ENCODE peak calls at places on chromosomes 7 and 10, in five cellular contexts. J is WERI-Rb-1, K is neural progenitor cell, M is colonic mucosa, F is Peyer's patch. Q is an unnamed sample.

GRCh38 chr10:112115781-112116385 is 67.7 kb downstream of the GPAM start:
- DNase-seq in J (peak), K (peak), M (peak), F (no peak), Q (no peak)

GRCh38 chr10:79137826-79138225 is 69.1 kb downstream of the ZMIZ1 start:
- DNase-seq in J (no peak), K (no peak), M (no peak), F (peak), Q (no peak)

GRCh38 chr10:106942035-106942662 is 222.4 kb downstream of the SORCS1 start:
- DNase-seq in J (no peak), K (no peak), M (no peak), F (no peak), Q (no peak)

GRCh38 chr7:82056282-82056681 is 286.4 kb upstream of the HGF start:
- DNase-seq in J (no peak), K (no peak), M (no peak), F (no peak), Q (no peak)

GRCh38 chr7:153543232-153543631 is 509.0 kb upstream of the DPP6 start:
- DNase-seq in J (no peak), K (no peak), M (no peak), F (no peak), Q (no peak)

GRCh38 chr7:133888061-133888930 is 238.8 kb upstream of the LRGUK start:
- DNase-seq in J (no peak), K (no peak), M (no peak), F (no peak), Q (no peak)

GRCh38 chr7:111529507-111530355 is 32.6 kb downstream of the IMMP2L start:
- DNase-seq in J (no peak), K (no peak), M (no peak), F (no peak), Q (peak)

GRCh38 chr10:38072552-38072951 is 21.6 kb upstream of the ZNF37A start:
- DNase-seq in J (no peak), K (no peak), M (no peak), F (no peak), Q (no peak)

GRCh38 chr10:129916506-129916995 is 47.5 kb downstream of the EBF3 start:
- DNase-seq in J (no peak), K (no peak), M (no peak), F (no peak), Q (no peak)

GRCh38 chr10:77680811-77681210 is 43.2 kb upstream of the KCNMA1 start:
- DNase-seq in J (no peak), K (no peak), M (no peak), F (no peak), Q (no peak)

GRCh38 chr7:42914009-42914725 is 2.3 kb upstream of the C7orf25 start:
- DNase-seq in J (no peak), K (no peak), M (no peak), F (no peak), Q (no peak)

GRCh38 chr7:153022796-153023592 is 263.4 kb downstream of the ACTR3B start:
- DNase-seq in J (no peak), K (peak), M (no peak), F (no peak), Q (no peak)

GRCh38 chr10:46106410-46107255 is 60.6 kb upstream of the MSMB start:
- DNase-seq in J (peak), K (peak), M (peak), F (peak), Q (no peak)

GRCh38 chr10:132869621-132870020 is 72.7 kb downstream of the CFAP46 start:
- DNase-seq in J (no peak), K (no peak), M (no peak), F (no peak), Q (no peak)

GRCh38 chr7:2006231-2006771 is 226.4 kb downstream of the MAD1L1 start:
- DNase-seq in J (no peak), K (no peak), M (no peak), F (no peak), Q (no peak)

GRCh38 chr7:74038194-74038961 is 10.4 kb downstream of the ELN start:
- DNase-seq in J (no peak), K (no peak), M (no peak), F (no peak), Q (no peak)

GRCh38 chr7:156017431-156017830 is 205.2 kb upstream of the SHH start:
- DNase-seq in J (no peak), K (no peak), M (no peak), F (no peak), Q (no peak)

GRCh38 chr7:129702316-129702715 is 90.8 kb downstream of the NRF1 start:
- DNase-seq in J (no peak), K (no peak), M (no peak), F (no peak), Q (no peak)

GRCh38 chr7:102933763-102934162 is 21.0 kb downstream of the LRRC17 start:
- DNase-seq in J (no peak), K (peak), M (peak), F (no peak), Q (peak)

GRCh38 chr10:42933454-42934340 is 143.2 kb upstream of the RET start:
- DNase-seq in J (no peak), K (peak), M (peak), F (no peak), Q (no peak)

GRCh38 chr7:13603661-13604060 is 385.8 kb downstream of the ETV1 start:
- DNase-seq in J (no peak), K (no peak), M (no peak), F (no peak), Q (no peak)

GRCh38 chr7:2923886-2924574 is 79.9 kb upstream of the GNA12 start:
- DNase-seq in J (no peak), K (no peak), M (no peak), F (no peak), Q (no peak)

GRCh38 chr7:47153571-47153970 is 428.3 kb downstream of the TNS3 start:
- DNase-seq in J (no peak), K (peak), M (no peak), F (no peak), Q (no peak)

GRCh38 chr10:5546891-5547683 is 22.3 kb downstream of the CALML3 start:
- DNase-seq in J (no peak), K (no peak), M (peak), F (no peak), Q (no peak)

GRCh38 chr10:44201656-44202055 is 183.2 kb downstream of the CXCL12 start:
- DNase-seq in J (no peak), K (no peak), M (no peak), F (no peak), Q (no peak)

GRCh38 chr7:68038621-68039314 is 1042.1 kb downstream of the TYW1 start:
- DNase-seq in J (no peak), K (no peak), M (no peak), F (no peak), Q (peak)

GRCh38 chr7:41003031-41003925 is 699.6 kb downstream of the INHBA start:
- DNase-seq in J (peak), K (peak), M (peak), F (no peak), Q (no peak)

GRCh38 chr10:29691564-29692064 is 56.8 kb upstream of the SVIL start:
- DNase-seq in J (peak), K (no peak), M (no peak), F (no peak), Q (no peak)

GRCh38 chr10:71045188-71045841 is 156.9 kb upstream of the PCBD1 start:
- DNase-seq in J (no peak), K (no peak), M (no peak), F (no peak), Q (no peak)

GRCh38 chr10:70457759-70458305 is 16.4 kb upstream of the NODAL start:
- DNase-seq in J (no peak), K (no peak), M (no peak), F (no peak), Q (no peak)

GRCh38 chr10:110137142-110137545 is 70.3 kb upstream of the MXI1 start:
- DNase-seq in J (no peak), K (peak), M (no peak), F (no peak), Q (peak)

DNA sequence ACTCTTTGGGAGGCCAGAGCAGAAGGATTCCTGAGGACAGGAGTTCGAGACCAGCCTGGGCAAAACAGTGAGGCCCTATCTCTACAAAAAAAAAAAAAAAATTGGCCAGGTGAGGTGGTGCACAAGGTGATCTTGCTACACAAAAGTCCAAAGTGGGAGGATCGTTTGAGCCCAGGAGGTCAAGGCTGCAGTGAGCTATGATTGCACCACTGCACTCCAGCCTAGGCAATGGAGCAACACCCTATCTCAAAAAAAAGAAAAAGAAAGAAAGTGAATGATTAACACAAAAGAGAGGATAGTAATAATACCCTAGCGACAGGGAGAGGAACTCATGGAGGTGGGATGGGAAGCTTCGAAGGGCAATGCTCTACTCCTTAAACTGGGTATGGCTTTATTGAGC is 30.4 kb downstream of the TMEM176B start:
- DNase-seq in J (no peak), K (no peak), M (no peak), F (no peak), Q (no peak)
- TF ChIP-seq CTCF in J (no peak), K (no peak), M (no peak), F (no peak), Q (no peak)

GRCh38 chr7:117872565-117873055 is 631 bp downstream of the CTTNBP2 start:
- DNase-seq in J (peak), K (peak), M (peak), F (no peak), Q (no peak)
- H3K4me3 ChIP-seq in J (no peak), K (peak), M (peak), F (peak), Q (peak)

GRCh38 chr7:70505886-70506285 is 626.1 kb upstream of the GALNT17 start:
- DNase-seq in J (no peak), K (no peak), M (no peak), F (no peak), Q (no peak)

GRCh38 chr7:70505468-70505867 is 626.5 kb upstream of the GALNT17 start:
- DNase-seq in J (peak), K (no peak), M (no peak), F (no peak), Q (no peak)

GRCh38 chr7:70502117-70502516 is 629.8 kb upstream of the GALNT17 start:
- DNase-seq in J (no peak), K (no peak), M (no peak), F (no peak), Q (no peak)

GRCh38 chr7:70504254-70504653 is 627.7 kb upstream of the GALNT17 start:
- DNase-seq in J (no peak), K (no peak), M (no peak), F (no peak), Q (no peak)

GRCh38 chr7:70506463-70506862 is 625.5 kb upstream of the GALNT17 start:
- DNase-seq in J (peak), K (peak), M (no peak), F (no peak), Q (no peak)
- TF ChIP-seq CTCF in J (peak), K (peak), M (no peak), F (no peak), Q (no peak)

DNA sequence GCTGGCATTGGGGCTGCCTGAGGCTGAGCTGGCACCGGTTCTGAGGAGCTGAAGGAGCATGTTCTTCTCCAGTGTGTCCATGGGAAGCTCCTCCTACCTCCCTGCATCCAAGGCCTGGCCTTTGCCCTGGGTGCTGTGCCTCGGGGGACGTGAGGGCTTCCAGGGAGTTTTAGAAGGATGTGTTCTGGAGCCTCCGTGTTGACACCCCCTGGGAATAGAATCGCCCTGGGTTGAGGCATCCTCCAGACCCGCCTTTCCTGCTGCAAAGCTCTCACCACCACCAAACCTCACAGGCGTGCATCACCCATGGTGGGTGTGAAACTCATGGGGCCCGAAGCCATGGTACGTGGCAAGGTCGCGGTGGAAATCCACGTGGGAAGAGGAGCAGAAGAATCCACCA is 95.4 kb downstream of the DYNC2I1 start:
- DNase-seq in J (no peak), K (no peak), M (no peak), F (no peak), Q (no peak)
- H3K4me3 ChIP-seq in J (no peak), K (no peak), M (no peak), F (no peak), Q (no peak)

DNA sequence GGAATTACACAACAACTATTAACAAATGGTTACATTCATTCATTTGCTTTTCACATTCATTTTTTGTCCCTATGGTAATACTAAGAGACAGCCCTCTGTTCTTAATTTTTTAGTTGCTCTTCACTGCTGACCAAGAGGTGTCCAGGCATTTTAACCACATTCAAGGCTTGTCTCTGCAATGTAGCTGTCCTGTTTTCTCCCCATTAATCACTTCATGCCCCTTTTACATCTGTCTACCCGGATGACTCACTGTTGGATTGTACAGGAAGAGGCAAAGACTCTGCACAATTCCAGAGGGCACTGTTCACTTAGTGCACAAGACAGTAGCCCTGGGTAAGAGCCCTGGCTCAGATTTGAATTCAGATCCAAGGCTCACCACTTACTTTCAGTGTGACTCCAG is 168.5 kb downstream of the NOC3L start:
- DNase-seq in J (no peak), K (no peak), M (no peak), F (no peak), Q (no peak)
- TF ChIP-seq CTCF in J (no peak), K (no peak), M (no peak), F (no peak), Q (peak)

GRCh38 chr10:4332764-4333473 is 493.1 kb upstream of the AKR1E2 start:
- DNase-seq in J (no peak), K (no peak), M (no peak), F (no peak), Q (no peak)
- H3K4me3 ChIP-seq in J (no peak), K (no peak), M (no peak), F (no peak), Q (no peak)

Q was measured in astrocyte of the cerebellum.